ENCODE peak calls at places on chromosomes 13 and 19, in eight cellular contexts. J is mammary epithelial cell, T is NAMALWA, G is NCI-H1092 treated with DMSO at 0.1 percent for 48 hours, K is B cell, E is left ventricle myocardium inferior, Z is T-helper 1 cell, U is NCI-H446 treated with DMSO at 0.1 percent for 48 hours. Q is an unnamed sample.

GRCh38 chr13:19601749-19602725 is 31.4 kb upstream of the MPHOSPH8 start:
- DNase-seq in J (peak), T (peak), G (peak), K (no peak), E (peak), Z (no peak), U (peak), Q (no peak)

GRCh38 chr13:114115191-114115671 is 17.2 kb downstream of the RASA3 start:
- DNase-seq in J (peak), T (no peak), G (no peak), K (no peak), E (no peak), Z (peak), U (no peak), Q (no peak)

GRCh38 chr19:49409441-49410029 is 13.7 kb downstream of the PTH2 start:
- DNase-seq in J (no peak), T (peak), G (no peak), K (peak), E (no peak), Z (no peak), U (no peak), Q (no peak)

GRCh38 chr19:2064788-2065524 is 13.9 kb upstream of the MKNK2 start:
- DNase-seq in J (no peak), T (no peak), G (no peak), K (no peak), E (peak), Z (no peak), U (no peak), Q (no peak)

GRCh38 chr19:58326501-58326913 is 287 bp upstream of the ZSCAN22 start:
- DNase-seq in J (no peak), T (no peak), G (no peak), K (no peak), E (no peak), Z (no peak), U (no peak), Q (no peak)

GRCh38 chr13:26010487-26011207 is 41.2 kb downstream of the SHISA2 start:
- DNase-seq in J (no peak), T (no peak), G (peak), K (no peak), E (no peak), Z (no peak), U (no peak), Q (no peak)

GRCh38 chr19:45952691-45953505 is 20.8 kb downstream of the NOVA2 start:
- DNase-seq in J (peak), T (peak), G (no peak), K (no peak), E (peak), Z (no peak), U (no peak), Q (no peak)

GRCh38 chr13:88063741-88064140 is 392.6 kb downstream of the SLITRK5 start:
- DNase-seq in J (no peak), T (no peak), G (no peak), K (no peak), E (no peak), Z (no peak), U (no peak), Q (no peak)

GRCh38 chr13:35839746-35840273 is 291.4 kb downstream of the DCLK1 start:
- DNase-seq in J (no peak), T (no peak), G (no peak), K (no peak), E (no peak), Z (no peak), U (no peak), Q (no peak)

GRCh38 chr19:4738734-4739133 is 15.1 kb upstream of the DPP9 start:
- DNase-seq in J (no peak), T (no peak), G (peak), K (no peak), E (no peak), Z (no peak), U (no peak), Q (no peak)

GRCh38 chr13:47897411-47898050 is 103.5 kb downstream of the SUCLA2 start:
- DNase-seq in J (peak), T (no peak), G (no peak), K (no peak), E (no peak), Z (no peak), U (no peak), Q (no peak)

GRCh38 chr19:51148571-51148970 is 6.5 kb downstream of the SIGLEC7 start:
- DNase-seq in J (no peak), T (no peak), G (no peak), K (no peak), E (no peak), Z (no peak), U (no peak), Q (no peak)

GRCh38 chr19:38081547-38082255 is 142.3 kb downstream of the DPF1 start:
- DNase-seq in J (no peak), T (no peak), G (no peak), K (no peak), E (no peak), Z (no peak), U (no peak), Q (no peak)

GRCh38 chr19:49761625-49762311 is 1.3 kb downstream of the TSKS start:
- DNase-seq in J (no peak), T (no peak), G (no peak), K (no peak), E (peak), Z (no peak), U (no peak), Q (no peak)

GRCh38 chr19:6020972-6021805 is 43.2 kb upstream of the RANBP3 start:
- DNase-seq in J (no peak), T (no peak), G (peak), K (no peak), E (no peak), Z (no peak), U (no peak), Q (no peak)

GRCh38 chr19:33630880-33631627 is 9.3 kb downstream of the CHST8 start:
- DNase-seq in J (no peak), T (no peak), G (no peak), K (no peak), E (no peak), Z (no peak), U (no peak), Q (no peak)

GRCh38 chr19:35109395-35110112 is 6.1 kb upstream of the FXYD3 start:
- DNase-seq in J (no peak), T (no peak), G (no peak), K (no peak), E (no peak), Z (no peak), U (no peak), Q (no peak)

GRCh38 chr19:5289060-5289990 is 51.3 kb downstream of the PTPRS start:
- DNase-seq in J (no peak), T (no peak), G (no peak), K (no peak), E (no peak), Z (no peak), U (no peak), Q (no peak)

GRCh38 chr19:36136975-36137686 is 2.7 kb upstream of the CAPNS1 start:
- DNase-seq in J (peak), T (no peak), G (peak), K (no peak), E (peak), Z (no peak), U (peak), Q (no peak)

GRCh38 chr13:31105856-31106255 is 55.8 kb downstream of the HSPH1 start:
- DNase-seq in J (no peak), T (no peak), G (no peak), K (no peak), E (no peak), Z (no peak), U (no peak), Q (no peak)

Q was measured in keratinocyte.